ENCODE peak calls at places on chromosome 9, in four cellular contexts. S, U, R and Y are unnamed samples.

GRCh38 chr9:137306546-137307254 is 4.6 kb upstream of the NRARP start:
- DNase-seq in S (no peak), U (no peak), R (peak), Y (no peak)

GRCh38 chr9:18906656-18907395 is 126.2 kb downstream of the SAXO1 start:
- DNase-seq in S (no peak), U (no peak), R (no peak), Y (no peak)

GRCh38 chr9:126524353-126525077 is 89.2 kb upstream of the LMX1B start:
- DNase-seq in S (no peak), U (no peak), R (no peak), Y (no peak)

GRCh38 chr9:37929441-37929895 is 25.5 kb upstream of the SLC25A51 start:
- DNase-seq in S (no peak), U (no peak), R (no peak), Y (no peak)

GRCh38 chr9:94875300-94876063 is 149.0 kb downstream of the AOPEP start:
- DNase-seq in S (no peak), U (no peak), R (no peak), Y (no peak)

GRCh38 chr9:111944467-111944866 is 47.9 kb downstream of the UGCG start:
- DNase-seq in S (no peak), U (no peak), R (no peak), Y (no peak)

GRCh38 chr9:93079371-93079770 is 16.6 kb upstream of the CARD19 start:
- DNase-seq in S (no peak), U (no peak), R (no peak), Y (no peak)

GRCh38 chr9:392103-392502 is 177.4 kb downstream of the DOCK8 start:
- DNase-seq in S (no peak), U (no peak), R (no peak), Y (no peak)

GRCh38 chr9:96867282-96867814 is 13.0 kb upstream of the ZNF782 start:
- DNase-seq in S (no peak), U (no peak), R (no peak), Y (no peak)

GRCh38 chr9:137428841-137429545 is 5.8 kb downstream of the NOXA1 start:
- DNase-seq in S (no peak), U (no peak), R (no peak), Y (no peak)

GRCh38 chr9:118326326-118326725 is 622.1 kb downstream of the TLR4 start:
- DNase-seq in S (no peak), U (no peak), R (no peak), Y (no peak)

GRCh38 chr9:89850633-89851325 is 246.0 kb downstream of the GADD45G start:
- DNase-seq in S (no peak), U (no peak), R (no peak), Y (no peak)

GRCh38 chr9:87567047-87567446 is 69.4 kb downstream of the DAPK1 start:
- DNase-seq in S (no peak), U (no peak), R (no peak), Y (no peak)

GRCh38 chr9:136141716-136142415 is 23.2 kb upstream of the TMEM250 start:
- DNase-seq in S (no peak), U (no peak), R (no peak), Y (peak)

GRCh38 chr9:98380065-98380681 is 124.7 kb upstream of the TBC1D2 start:
- DNase-seq in S (no peak), U (no peak), R (no peak), Y (peak)

GRCh38 chr9:125544988-125545651 is 161.9 kb downstream of the MAPKAP1 start:
- DNase-seq in S (no peak), U (no peak), R (no peak), Y (no peak)

GRCh38 chr9:104961238-104961637 is 33.3 kb upstream of the ABCA1 start:
- DNase-seq in S (peak), U (peak), R (peak), Y (peak)

GRCh38 chr9:125472926-125473701 is 211.5 kb downstream of the GAPVD1 start:
- DNase-seq in S (no peak), U (peak), R (peak), Y (peak)

GRCh38 chr9:131178382-131178781 is 53.0 kb downstream of the NUP214 start:
- DNase-seq in S (peak), U (peak), R (peak), Y (peak)

GRCh38 chr9:87592554-87593394 is 95.1 kb downstream of the DAPK1 start:
- DNase-seq in S (no peak), U (no peak), R (peak), Y (no peak)

GRCh38 chr9:26748449-26749058 is 144.0 kb downstream of the CAAP1 start:
- DNase-seq in S (no peak), U (peak), R (no peak), Y (no peak)

GRCh38 chr9:79015951-79016350 is 555.8 kb upstream of the TLE4 start:
- DNase-seq in S (no peak), U (no peak), R (no peak), Y (no peak)

GRCh38 chr9:16046713-16047112 is 493.9 kb downstream of the CCDC171 start:
- DNase-seq in S (no peak), U (no peak), R (no peak), Y (no peak)

GRCh38 chr9:79759460-79759859 is 187.7 kb downstream of the TLE4 start:
- DNase-seq in S (no peak), U (no peak), R (no peak), Y (no peak)

GRCh38 chr9:97737429-97737828 is 40.3 kb upstream of the XPA start:
- DNase-seq in S (peak), U (peak), R (peak), Y (peak)

GRCh38 chr9:135346438-135347050 is 133.0 kb upstream of the PPP1R26 start:
- DNase-seq in S (no peak), U (no peak), R (no peak), Y (peak)

GRCh38 chr9:114168281-114169028 is 13.1 kb downstream of the COL27A1 start:
- DNase-seq in S (no peak), U (no peak), R (no peak), Y (no peak)

GRCh38 chr9:86749530-86750275 is 197.6 kb downstream of the GAS1 start:
- DNase-seq in S (no peak), U (no peak), R (no peak), Y (no peak)

GRCh38 chr9:16884952-16885513 is 14.6 kb upstream of the BNC2 start:
- DNase-seq in S (no peak), U (no peak), R (no peak), Y (no peak)

GRCh38 chr9:74348777-74349176 is 148.4 kb upstream of the RORB start:
- DNase-seq in S (no peak), U (no peak), R (no peak), Y (no peak)

GRCh38 chr9:89739531-89740315 is 134.9 kb downstream of the GADD45G start:
- DNase-seq in S (no peak), U (no peak), R (no peak), Y (no peak)

GRCh38 chr9:121390372-121390771 is 20.3 kb upstream of the STOM start:
- DNase-seq in S (no peak), U (no peak), R (no peak), Y (no peak)

GRCh38 chr9:114869845-114870244 is 60.5 kb downstream of the TNFSF8 start:
- DNase-seq in S (no peak), U (peak), R (no peak), Y (peak)

GRCh38 chr9:135617991-135618411 is 21.3 kb downstream of the GLT6D1 start:
- DNase-seq in S (no peak), U (no peak), R (no peak), Y (no peak)

GRCh38 chr9:129267141-129267540 is 89.1 kb upstream of the IER5L start:
- DNase-seq in S (no peak), U (no peak), R (no peak), Y (no peak)

GRCh38 chr9:6910032-6910431 is 152.3 kb downstream of the KDM4C start:
- DNase-seq in S (peak), U (no peak), R (no peak), Y (no peak)
- TF ChIP-seq NR3C1 in S (no peak), U (no peak), R (no peak), Y (no peak)

GRCh38 chr9:124261787-124262595 is 4.2 kb downstream of the NEK6 start:
- DNase-seq in S (no peak), U (no peak), R (no peak), Y (no peak)
- TF ChIP-seq NR3C1 in S (no peak), U (no peak), R (no peak), Y (no peak)

GRCh38 chr9:12730952-12731351 is 37.8 kb downstream of the TYRP1 start:
- DNase-seq in S (no peak), U (no peak), R (no peak), Y (no peak)

GRCh38 chr9:12732971-12733370 is 39.8 kb downstream of the TYRP1 start:
- DNase-seq in S (no peak), U (no peak), R (no peak), Y (no peak)

GRCh38 chr9:12735669-12736068 is 39.2 kb upstream of the LURAP1L start:
- DNase-seq in S (no peak), U (no peak), R (no peak), Y (no peak)

GRCh38 chr9:12726795-12727194 is 33.6 kb downstream of the TYRP1 start:
- DNase-seq in S (no peak), U (no peak), R (no peak), Y (no peak)

GRCh38 chr9:12730198-12730597 is 37.0 kb downstream of the TYRP1 start:
- DNase-seq in S (no peak), U (no peak), R (no peak), Y (no peak)
- TF ChIP-seq NR3C1 in S (no peak), U (no peak), R (no peak), Y (no peak)

GRCh38 chr9:132412089-132412488 is 2.1 kb downstream of the CFAP77 start:
- DNase-seq in S (no peak), U (peak), R (peak), Y (peak)
- TF ChIP-seq NR3C1 in S (no peak), U (no peak), R (no peak), Y (no peak)

DNA sequence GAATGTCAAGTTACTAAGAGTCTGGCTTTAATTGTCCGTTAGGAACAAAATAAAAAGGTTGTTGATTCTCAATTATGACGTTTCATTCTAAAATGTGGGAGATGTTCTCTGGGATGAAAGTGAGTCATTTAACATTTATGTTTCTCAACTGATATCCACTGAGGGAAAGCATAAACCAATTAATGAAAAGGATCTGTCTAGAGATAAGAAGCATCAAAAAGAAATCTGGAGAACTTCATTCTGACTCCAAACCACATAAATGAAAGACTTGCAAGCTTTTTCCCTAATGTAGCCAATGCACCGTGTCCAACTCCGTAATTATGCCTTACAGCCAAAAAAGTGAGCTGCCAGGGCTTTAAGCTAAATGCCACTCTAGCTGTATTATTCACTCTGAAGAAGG is 654.2 kb downstream of the TLE1 start:
- DNase-seq in S (no peak), U (no peak), R (no peak), Y (no peak)
- TF ChIP-seq NR3C1 in S (no peak), U (no peak), R (no peak), Y (no peak)

DNA sequence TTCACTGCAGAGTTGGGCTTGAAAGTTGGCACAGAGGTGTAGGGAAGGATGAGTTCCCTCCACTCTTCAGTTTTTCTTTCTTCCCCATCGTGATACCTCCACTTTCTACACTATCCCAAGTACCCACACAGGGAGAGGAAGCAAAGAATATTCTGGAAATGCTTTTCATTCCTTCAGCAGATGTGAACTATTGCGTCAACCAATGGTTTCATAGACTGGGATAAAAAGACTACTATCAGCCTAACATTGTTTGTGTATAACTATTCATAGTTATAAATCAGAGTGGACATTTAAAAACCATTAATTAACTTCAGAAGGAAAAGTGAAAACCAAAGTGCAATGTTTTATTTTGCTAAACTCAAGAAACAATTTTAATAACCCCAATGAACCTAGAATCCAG is 63.6 kb upstream of the MAMDC2 start:
- DNase-seq in S (no peak), U (no peak), R (no peak), Y (no peak)
- TF ChIP-seq NR3C1 in S (no peak), U (no peak), R (no peak), Y (no peak)

DNA sequence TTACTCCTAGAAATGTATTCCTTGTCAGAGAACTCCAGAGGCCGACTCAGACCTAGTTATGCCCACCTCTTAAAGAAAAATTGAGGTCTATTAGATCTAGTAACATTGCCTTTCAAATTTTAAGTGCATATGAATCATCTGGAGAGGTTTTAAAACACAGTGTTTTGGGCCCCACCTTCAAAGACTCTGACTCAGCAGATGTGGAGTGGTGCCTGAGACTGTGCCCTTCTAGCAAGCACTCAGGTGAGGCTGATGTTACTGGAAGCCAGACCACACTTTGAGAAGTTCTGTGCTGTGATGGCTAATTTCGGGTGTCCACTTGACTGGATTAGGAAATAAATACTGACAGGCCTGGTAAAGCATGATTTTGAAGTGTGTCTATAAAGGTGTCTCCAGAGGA is 10.6 kb downstream of the FOXB2 start:
- DNase-seq in S (no peak), U (no peak), R (no peak), Y (no peak)
- TF ChIP-seq NR3C1 in S (no peak), U (no peak), R (no peak), Y (no peak)

GRCh38 chr9:34382054-34382453 is 5.4 kb upstream of the MYORG start:
- DNase-seq in S (no peak), U (no peak), R (no peak), Y (no peak)
- TF ChIP-seq NR3C1 in S (no peak), U (no peak), R (no peak), Y (no peak)

GRCh38 chr9:14179449-14179848 is 134.5 kb downstream of the NFIB start:
- DNase-seq in S (no peak), U (peak), R (no peak), Y (no peak)
- TF ChIP-seq NR3C1 in S (no peak), U (no peak), R (no peak), Y (no peak)

DNA sequence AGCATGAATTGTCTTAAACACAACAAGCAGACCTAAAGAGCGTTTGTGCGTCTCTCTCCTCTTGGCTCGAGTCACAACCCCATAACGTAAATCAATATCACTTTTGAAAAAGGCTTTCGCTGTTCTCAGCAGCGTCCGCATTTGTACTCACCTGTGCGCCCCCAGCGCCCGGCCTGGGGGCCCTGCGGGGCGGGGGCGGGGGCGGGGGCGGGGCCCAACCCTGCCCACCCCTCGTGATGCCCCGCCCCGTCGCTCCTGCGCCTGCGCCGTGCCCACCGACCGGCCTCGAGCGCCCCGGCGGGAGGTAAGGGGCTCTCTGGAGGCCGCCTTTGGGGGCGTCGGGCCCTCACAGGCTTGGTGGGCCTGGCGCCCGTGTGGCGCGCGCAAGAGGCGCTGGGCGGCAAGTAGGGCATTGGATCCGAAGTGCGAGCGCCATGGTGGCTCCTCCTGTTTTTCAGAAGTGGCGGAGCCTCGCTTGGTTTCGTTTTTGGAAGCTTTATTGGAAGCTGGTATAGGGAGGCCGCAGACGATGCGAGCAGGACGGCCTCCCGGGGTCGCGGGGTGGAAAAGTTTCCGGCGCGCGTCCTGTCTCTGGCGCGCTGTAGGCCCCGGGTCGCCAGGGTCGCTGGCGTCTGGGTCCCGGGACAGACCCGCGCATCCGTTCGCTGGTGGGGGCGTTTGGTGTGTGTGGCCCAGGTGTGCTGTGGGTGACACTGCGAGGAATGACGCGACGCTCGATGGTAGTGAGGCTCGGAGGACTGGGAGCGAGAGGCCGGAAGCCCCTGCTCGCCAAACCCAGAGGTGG is at the start of gene STX17:
- DNase-seq in S (peak), U (peak), R (peak), Y (peak)
- TF ChIP-seq NR3C1 in S (no peak), U (no peak), R (no peak), Y (no peak)